ENCODE peak calls at places on chromosomes 16 and 17, in ten cellular contexts. One of them, this sample, is unnamed.

GRCh38 chr17:2709173-2709661 is 2.3 kb downstream of the CLUH start:
- DNase-seq in aorta: peak; percentile 60
- DNase-seq in prostate gland: peak; percentile 66
- DNase-seq in nephron progenitor cell: no peak
- DNase-seq in effector CD4-positive, alpha-beta T cell: no peak
- DNase-seq in AG08395: no peak
- DNase-seq in mucosa of gallbladder: peak; percentile 57
- DNase-seq in EL: no peak
- DNase-seq in activated naive CD8-positive, alpha-beta T cell treated with anti-CD3 and anti-CD28 coated beads for 36 hours: no peak
- DNase-seq in stimulated activated naive CD8-positive, alpha-beta T cell treated with anti-CD3 and anti-CD28 coated beads, Interleukin-15, Interleukin-2, amounts not matched to agents 100 U/mL and 50 U/mL, for 24 hours: no peak
- DNase-seq in this sample: no peak

GRCh38 chr17:54544239-54544638 is 356.4 kb upstream of the TOM1L1 start:
- DNase-seq in mucosa of gallbladder: no peak
- DNase-seq in nephron progenitor cell: peak; percentile 9
- DNase-seq in stimulated activated naive CD8-positive, alpha-beta T cell treated with anti-CD3 and anti-CD28 coated beads, Interleukin-15, Interleukin-2, amounts not matched to agents 100 U/mL and 50 U/mL, for 24 hours: no peak
- DNase-seq in effector CD4-positive, alpha-beta T cell: no peak
- DNase-seq in EL: no peak
- DNase-seq in AG08395: no peak
- DNase-seq in activated naive CD8-positive, alpha-beta T cell treated with anti-CD3 and anti-CD28 coated beads for 36 hours: no peak
- DNase-seq in aorta: no peak
- DNase-seq in prostate gland: no peak
- DNase-seq in this sample: no peak

GRCh38 chr17:81294512-81295030 is 536 bp downstream of the SLC38A10 start:
- DNase-seq in prostate gland: no peak
- DNase-seq in mucosa of gallbladder: no peak
- DNase-seq in nephron progenitor cell: peak; percentile 48
- DNase-seq in stimulated activated naive CD8-positive, alpha-beta T cell treated with anti-CD3 and anti-CD28 coated beads, Interleukin-15, Interleukin-2, amounts not matched to agents 100 U/mL and 50 U/mL, for 24 hours: peak; percentile 38
- DNase-seq in aorta: no peak
- DNase-seq in AG08395: peak; percentile 51
- DNase-seq in activated naive CD8-positive, alpha-beta T cell treated with anti-CD3 and anti-CD28 coated beads for 36 hours: peak; percentile 28
- DNase-seq in EL: peak; percentile 22
- DNase-seq in effector CD4-positive, alpha-beta T cell: no peak
- DNase-seq in this sample: peak; percentile 62

GRCh38 chr17:48054238-48055185 is 6.4 kb downstream of the NFE2L1 start:
- DNase-seq in mucosa of gallbladder: peak; percentile 83
- DNase-seq in activated naive CD8-positive, alpha-beta T cell treated with anti-CD3 and anti-CD28 coated beads for 36 hours: no peak
- DNase-seq in AG08395: peak; percentile 63
- DNase-seq in EL: no peak
- DNase-seq in nephron progenitor cell: peak; percentile 89
- DNase-seq in stimulated activated naive CD8-positive, alpha-beta T cell treated with anti-CD3 and anti-CD28 coated beads, Interleukin-15, Interleukin-2, amounts not matched to agents 100 U/mL and 50 U/mL, for 24 hours: no peak
- DNase-seq in prostate gland: peak; percentile 87
- DNase-seq in aorta: peak; percentile 72
- DNase-seq in effector CD4-positive, alpha-beta T cell: no peak
- DNase-seq in this sample: no peak

GRCh38 chr16:78240459-78241222 is 141.2 kb downstream of the WWOX start:
- DNase-seq in AG08395: no peak
- DNase-seq in prostate gland: peak; percentile 58
- DNase-seq in aorta: no peak
- DNase-seq in mucosa of gallbladder: peak; percentile 71
- DNase-seq in EL: no peak
- DNase-seq in activated naive CD8-positive, alpha-beta T cell treated with anti-CD3 and anti-CD28 coated beads for 36 hours: no peak
- DNase-seq in nephron progenitor cell: no peak
- DNase-seq in effector CD4-positive, alpha-beta T cell: no peak
- DNase-seq in stimulated activated naive CD8-positive, alpha-beta T cell treated with anti-CD3 and anti-CD28 coated beads, Interleukin-15, Interleukin-2, amounts not matched to agents 100 U/mL and 50 U/mL, for 24 hours: no peak
- DNase-seq in this sample: no peak

GRCh38 chr16:28011223-28011622 is 52.3 kb downstream of the GSG1L start:
- DNase-seq in prostate gland: no peak
- DNase-seq in AG08395: no peak
- DNase-seq in nephron progenitor cell: no peak
- DNase-seq in stimulated activated naive CD8-positive, alpha-beta T cell treated with anti-CD3 and anti-CD28 coated beads, Interleukin-15, Interleukin-2, amounts not matched to agents 100 U/mL and 50 U/mL, for 24 hours: no peak
- DNase-seq in effector CD4-positive, alpha-beta T cell: no peak
- DNase-seq in EL: no peak
- DNase-seq in mucosa of gallbladder: no peak
- DNase-seq in activated naive CD8-positive, alpha-beta T cell treated with anti-CD3 and anti-CD28 coated beads for 36 hours: no peak
- DNase-seq in aorta: no peak
- DNase-seq in this sample: no peak

GRCh38 chr17:56929362-56929969 is 15.6 kb upstream of the TRIM25 start:
- DNase-seq in mucosa of gallbladder: no peak
- DNase-seq in activated naive CD8-positive, alpha-beta T cell treated with anti-CD3 and anti-CD28 coated beads for 36 hours: no peak
- DNase-seq in stimulated activated naive CD8-positive, alpha-beta T cell treated with anti-CD3 and anti-CD28 coated beads, Interleukin-15, Interleukin-2, amounts not matched to agents 100 U/mL and 50 U/mL, for 24 hours: no peak
- DNase-seq in nephron progenitor cell: no peak
- DNase-seq in EL: no peak
- DNase-seq in effector CD4-positive, alpha-beta T cell: no peak
- DNase-seq in AG08395: no peak
- DNase-seq in aorta: no peak
- DNase-seq in prostate gland: no peak
- DNase-seq in this sample: no peak

GRCh38 chr17:42325026-42325425 is 36.7 kb downstream of the STAT5A start:
- DNase-seq in stimulated activated naive CD8-positive, alpha-beta T cell treated with anti-CD3 and anti-CD28 coated beads, Interleukin-15, Interleukin-2, amounts not matched to agents 100 U/mL and 50 U/mL, for 24 hours: no peak
- DNase-seq in mucosa of gallbladder: no peak
- DNase-seq in AG08395: peak; percentile 90
- DNase-seq in EL: peak; percentile 92
- DNase-seq in nephron progenitor cell: no peak
- DNase-seq in activated naive CD8-positive, alpha-beta T cell treated with anti-CD3 and anti-CD28 coated beads for 36 hours: no peak
- DNase-seq in prostate gland: peak; percentile 43
- DNase-seq in effector CD4-positive, alpha-beta T cell: no peak
- DNase-seq in aorta: peak; percentile 75
- DNase-seq in this sample: no peak

GRCh38 chr16:30065943-30066881 is 652 bp downstream of the ALDOA start:
- DNase-seq in mucosa of gallbladder: no peak
- DNase-seq in stimulated activated naive CD8-positive, alpha-beta T cell treated with anti-CD3 and anti-CD28 coated beads, Interleukin-15, Interleukin-2, amounts not matched to agents 100 U/mL and 50 U/mL, for 24 hours: peak; percentile 54
- DNase-seq in prostate gland: no peak
- DNase-seq in effector CD4-positive, alpha-beta T cell: peak; percentile 23
- DNase-seq in aorta: no peak
- DNase-seq in nephron progenitor cell: no peak
- DNase-seq in EL: peak; percentile 65
- DNase-seq in activated naive CD8-positive, alpha-beta T cell treated with anti-CD3 and anti-CD28 coated beads for 36 hours: peak; percentile 49
- DNase-seq in AG08395: peak; percentile 52
- DNase-seq in this sample: peak; percentile 80

GRCh38 chr16:19289805-19290490 is 4.4 kb downstream of the CLEC19A start:
- DNase-seq in stimulated activated naive CD8-positive, alpha-beta T cell treated with anti-CD3 and anti-CD28 coated beads, Interleukin-15, Interleukin-2, amounts not matched to agents 100 U/mL and 50 U/mL, for 24 hours: no peak
- DNase-seq in mucosa of gallbladder: no peak
- DNase-seq in nephron progenitor cell: peak; percentile 23
- DNase-seq in prostate gland: peak; percentile 6
- DNase-seq in aorta: no peak
- DNase-seq in AG08395: no peak
- DNase-seq in EL: no peak
- DNase-seq in activated naive CD8-positive, alpha-beta T cell treated with anti-CD3 and anti-CD28 coated beads for 36 hours: no peak
- DNase-seq in effector CD4-positive, alpha-beta T cell: no peak
- DNase-seq in this sample: no peak

GRCh38 chr17:14918540-14918939 is 346.6 kb downstream of the PMP22 start:
- DNase-seq in mucosa of gallbladder: no peak
- DNase-seq in activated naive CD8-positive, alpha-beta T cell treated with anti-CD3 and anti-CD28 coated beads for 36 hours: no peak
- DNase-seq in AG08395: no peak
- DNase-seq in stimulated activated naive CD8-positive, alpha-beta T cell treated with anti-CD3 and anti-CD28 coated beads, Interleukin-15, Interleukin-2, amounts not matched to agents 100 U/mL and 50 U/mL, for 24 hours: no peak
- DNase-seq in nephron progenitor cell: no peak
- DNase-seq in EL: peak; percentile 80
- DNase-seq in prostate gland: no peak
- DNase-seq in effector CD4-positive, alpha-beta T cell: no peak
- DNase-seq in aorta: no peak
- DNase-seq in this sample: no peak

GRCh38 chr16:4244254-4244812 is 2.5 kb upstream of the SRL start:
- DNase-seq in mucosa of gallbladder: peak; percentile 66
- DNase-seq in EL: no peak
- DNase-seq in activated naive CD8-positive, alpha-beta T cell treated with anti-CD3 and anti-CD28 coated beads for 36 hours: no peak
- DNase-seq in stimulated activated naive CD8-positive, alpha-beta T cell treated with anti-CD3 and anti-CD28 coated beads, Interleukin-15, Interleukin-2, amounts not matched to agents 100 U/mL and 50 U/mL, for 24 hours: no peak
- DNase-seq in aorta: no peak
- DNase-seq in AG08395: no peak
- DNase-seq in prostate gland: no peak
- DNase-seq in nephron progenitor cell: no peak
- DNase-seq in effector CD4-positive, alpha-beta T cell: no peak
- DNase-seq in this sample: no peak

GRCh38 chr17:67995568-67996191 is 589 bp downstream of the C17orf58 start:
- DNase-seq in stimulated activated naive CD8-positive, alpha-beta T cell treated with anti-CD3 and anti-CD28 coated beads, Interleukin-15, Interleukin-2, amounts not matched to agents 100 U/mL and 50 U/mL, for 24 hours: peak; percentile 49
- DNase-seq in prostate gland: peak; percentile 10
- DNase-seq in mucosa of gallbladder: no peak
- DNase-seq in AG08395: peak; percentile 4
- DNase-seq in effector CD4-positive, alpha-beta T cell: no peak
- DNase-seq in nephron progenitor cell: peak; percentile 60
- DNase-seq in activated naive CD8-positive, alpha-beta T cell treated with anti-CD3 and anti-CD28 coated beads for 36 hours: peak; percentile 23
- DNase-seq in EL: peak; percentile 28
- DNase-seq in aorta: no peak
- DNase-seq in this sample: peak; percentile 64

GRCh38 chr16:85822145-85822544 is 22.6 kb downstream of the COX4I1 start:
- DNase-seq in activated naive CD8-positive, alpha-beta T cell treated with anti-CD3 and anti-CD28 coated beads for 36 hours: no peak
- DNase-seq in stimulated activated naive CD8-positive, alpha-beta T cell treated with anti-CD3 and anti-CD28 coated beads, Interleukin-15, Interleukin-2, amounts not matched to agents 100 U/mL and 50 U/mL, for 24 hours: no peak
- DNase-seq in prostate gland: no peak
- DNase-seq in AG08395: no peak
- DNase-seq in EL: no peak
- DNase-seq in nephron progenitor cell: no peak
- DNase-seq in aorta: no peak
- DNase-seq in effector CD4-positive, alpha-beta T cell: no peak
- DNase-seq in mucosa of gallbladder: no peak
- DNase-seq in this sample: no peak

GRCh38 chr17:37826497-37827115 is 81.7 kb upstream of the HNF1B start:
- DNase-seq in stimulated activated naive CD8-positive, alpha-beta T cell treated with anti-CD3 and anti-CD28 coated beads, Interleukin-15, Interleukin-2, amounts not matched to agents 100 U/mL and 50 U/mL, for 24 hours: no peak
- DNase-seq in prostate gland: no peak
- DNase-seq in AG08395: no peak
- DNase-seq in aorta: peak; percentile 79
- DNase-seq in nephron progenitor cell: no peak
- DNase-seq in effector CD4-positive, alpha-beta T cell: no peak
- DNase-seq in mucosa of gallbladder: no peak
- DNase-seq in activated naive CD8-positive, alpha-beta T cell treated with anti-CD3 and anti-CD28 coated beads for 36 hours: no peak
- DNase-seq in EL: no peak
- DNase-seq in this sample: no peak

GRCh38 chr16:57025941-57026777 is 36.8 kb downstream of the NLRC5 start:
- DNase-seq in nephron progenitor cell: no peak
- DNase-seq in effector CD4-positive, alpha-beta T cell: no peak
- DNase-seq in activated naive CD8-positive, alpha-beta T cell treated with anti-CD3 and anti-CD28 coated beads for 36 hours: no peak
- DNase-seq in stimulated activated naive CD8-positive, alpha-beta T cell treated with anti-CD3 and anti-CD28 coated beads, Interleukin-15, Interleukin-2, amounts not matched to agents 100 U/mL and 50 U/mL, for 24 hours: no peak
- DNase-seq in AG08395: no peak
- DNase-seq in EL: no peak
- DNase-seq in aorta: no peak
- DNase-seq in prostate gland: no peak
- DNase-seq in mucosa of gallbladder: no peak
- DNase-seq in this sample: no peak

GRCh38 chr17:77354721-77355455 is 214.1 kb downstream of the SEC14L1 start:
- DNase-seq in AG08395: peak; percentile 89
- DNase-seq in mucosa of gallbladder: peak; percentile 80
- DNase-seq in activated naive CD8-positive, alpha-beta T cell treated with anti-CD3 and anti-CD28 coated beads for 36 hours: no peak
- DNase-seq in EL: peak; percentile 97
- DNase-seq in aorta: peak; percentile 78
- DNase-seq in stimulated activated naive CD8-positive, alpha-beta T cell treated with anti-CD3 and anti-CD28 coated beads, Interleukin-15, Interleukin-2, amounts not matched to agents 100 U/mL and 50 U/mL, for 24 hours: peak; percentile 2
- DNase-seq in prostate gland: no peak
- DNase-seq in nephron progenitor cell: no peak
- DNase-seq in effector CD4-positive, alpha-beta T cell: no peak
- DNase-seq in this sample: peak; percentile 51

GRCh38 chr17:71453876-71454422 is 666.9 kb upstream of the SOX9 start:
- DNase-seq in effector CD4-positive, alpha-beta T cell: no peak
- DNase-seq in aorta: no peak
- DNase-seq in stimulated activated naive CD8-positive, alpha-beta T cell treated with anti-CD3 and anti-CD28 coated beads, Interleukin-15, Interleukin-2, amounts not matched to agents 100 U/mL and 50 U/mL, for 24 hours: no peak
- DNase-seq in EL: no peak
- DNase-seq in activated naive CD8-positive, alpha-beta T cell treated with anti-CD3 and anti-CD28 coated beads for 36 hours: no peak
- DNase-seq in AG08395: no peak
- DNase-seq in mucosa of gallbladder: no peak
- DNase-seq in nephron progenitor cell: no peak
- DNase-seq in prostate gland: no peak
- DNase-seq in this sample: no peak

GRCh38 chr17:29376667-29377268 is 13.4 kb upstream of the TAOK1 start:
- DNase-seq in effector CD4-positive, alpha-beta T cell: no peak
- DNase-seq in EL: peak; percentile 77
- DNase-seq in prostate gland: no peak
- DNase-seq in mucosa of gallbladder: peak; percentile 50
- DNase-seq in aorta: peak; percentile 55
- DNase-seq in AG08395: peak; percentile 89
- DNase-seq in activated naive CD8-positive, alpha-beta T cell treated with anti-CD3 and anti-CD28 coated beads for 36 hours: no peak
- DNase-seq in nephron progenitor cell: peak; percentile 8
- DNase-seq in stimulated activated naive CD8-positive, alpha-beta T cell treated with anti-CD3 and anti-CD28 coated beads, Interleukin-15, Interleukin-2, amounts not matched to agents 100 U/mL and 50 U/mL, for 24 hours: no peak
- DNase-seq in this sample: no peak

GRCh38 chr17:27346228-27346899 is 52.5 kb downstream of the WSB1 start:
- DNase-seq in stimulated activated naive CD8-positive, alpha-beta T cell treated with anti-CD3 and anti-CD28 coated beads, Interleukin-15, Interleukin-2, amounts not matched to agents 100 U/mL and 50 U/mL, for 24 hours: no peak
- DNase-seq in EL: no peak
- DNase-seq in aorta: no peak
- DNase-seq in mucosa of gallbladder: no peak
- DNase-seq in prostate gland: no peak
- DNase-seq in activated naive CD8-positive, alpha-beta T cell treated with anti-CD3 and anti-CD28 coated beads for 36 hours: no peak
- DNase-seq in AG08395: no peak
- DNase-seq in nephron progenitor cell: no peak
- DNase-seq in effector CD4-positive, alpha-beta T cell: no peak
- DNase-seq in this sample: no peak

GRCh38 chr17:79483122-79483521 is 127.7 kb downstream of the RBFOX3 start:
- DNase-seq in mucosa of gallbladder: no peak
- DNase-seq in aorta: no peak
- DNase-seq in prostate gland: no peak
- DNase-seq in EL: no peak
- DNase-seq in nephron progenitor cell: no peak
- DNase-seq in effector CD4-positive, alpha-beta T cell: no peak
- DNase-seq in activated naive CD8-positive, alpha-beta T cell treated with anti-CD3 and anti-CD28 coated beads for 36 hours: no peak
- DNase-seq in stimulated activated naive CD8-positive, alpha-beta T cell treated with anti-CD3 and anti-CD28 coated beads, Interleukin-15, Interleukin-2, amounts not matched to agents 100 U/mL and 50 U/mL, for 24 hours: no peak
- DNase-seq in AG08395: no peak
- DNase-seq in this sample: no peak

GRCh38 chr17:68533887-68534700 is 21.9 kb downstream of the PRKAR1A start:
- DNase-seq in AG08395: peak; percentile 35
- DNase-seq in EL: peak; percentile 23
- DNase-seq in activated naive CD8-positive, alpha-beta T cell treated with anti-CD3 and anti-CD28 coated beads for 36 hours: no peak
- DNase-seq in aorta: no peak
- DNase-seq in mucosa of gallbladder: no peak
- DNase-seq in effector CD4-positive, alpha-beta T cell: no peak
- DNase-seq in nephron progenitor cell: no peak
- DNase-seq in prostate gland: no peak
- DNase-seq in stimulated activated naive CD8-positive, alpha-beta T cell treated with anti-CD3 and anti-CD28 coated beads, Interleukin-15, Interleukin-2, amounts not matched to agents 100 U/mL and 50 U/mL, for 24 hours: no peak
- DNase-seq in this sample: no peak